ENCODE peak calls at places on chromosomes 3 and 15, in six cellular contexts. S is ovary, Z is GM23338, L is ascending aorta, G is heart left ventricle, M is EL. R is an unnamed sample.

GRCh38 chr15:88004379-88004778 is 252.2 kb downstream of the NTRK3 start:
- DNase-seq in S (no peak), L (no peak), M (no peak), G (no peak), Z (no peak), R (no peak)

GRCh38 chr15:57578288-57578900 is 13.3 kb upstream of the MYZAP start:
- DNase-seq in L (no peak), S (no peak), Z (no peak), M (no peak), G (no peak), R (no peak)

GRCh38 chr15:72222433-72222832 is 8.6 kb downstream of the PKM start:
- DNase-seq in M (peak), Z (no peak), S (no peak), G (peak), L (no peak), R (peak)

GRCh38 chr15:51199541-51199940 is 104.8 kb upstream of the TNFAIP8L3 start:
- DNase-seq in M (no peak), S (no peak), L (no peak), Z (no peak), G (no peak), R (no peak)

GRCh38 chr15:78925956-78926743 is 18.7 kb downstream of the CTSH start:
- DNase-seq in G (no peak), S (no peak), L (no peak), Z (peak), M (no peak), R (no peak)

GRCh38 chr15:81221449-81221848 is 24.8 kb downstream of the IL16 start:
- DNase-seq in G (no peak), Z (no peak), M (no peak), L (no peak), S (no peak), R (no peak)

GRCh38 chr3:10758304-10759037 is 57.6 kb upstream of the SLC6A11 start:
- DNase-seq in S (no peak), M (peak), Z (peak), G (peak), L (no peak), R (peak)

GRCh38 chr3:50154840-50155490 is at the start of gene SEMA3F:
- DNase-seq in M (peak), G (peak), Z (peak), S (peak), L (no peak), R (peak)

GRCh38 chr3:128262457-128262856 is 109.2 kb downstream of the EEFSEC start:
- DNase-seq in M (no peak), L (no peak), Z (no peak), G (no peak), S (no peak), R (no peak)

GRCh38 chr3:43770426-43771103 is 79.8 kb downstream of the ABHD5 start:
- DNase-seq in L (peak), M (peak), G (peak), S (peak), Z (no peak), R (peak)

GRCh38 chr15:22956980-22957264 is 23.2 kb downstream of the CYFIP1 start:
- DNase-seq in L (no peak), M (no peak), G (no peak), Z (no peak), S (no peak), R (no peak)

GRCh38 chr3:34152641-34153040 is 354.2 kb downstream of the PDCD6IP start:
- DNase-seq in G (no peak), M (no peak), L (no peak), S (no peak), Z (no peak), R (no peak)

GRCh38 chr3:123321806-123322205 is 120.1 kb downstream of the SEC22A start:
- DNase-seq in G (no peak), M (no peak), S (no peak), Z (no peak), L (no peak), R (no peak)

GRCh38 chr3:157126365-157126764 is 33.6 kb downstream of the CCNL1 start:
- DNase-seq in Z (no peak), G (no peak), S (no peak), L (no peak), M (no peak), R (no peak)

GRCh38 chr3:171001957-171002694 is 24.4 kb downstream of the SLC2A2 start:
- DNase-seq in S (no peak), L (no peak), M (peak), G (no peak), Z (no peak), R (peak)

GRCh38 chr3:89107461-89108035 is at the start of gene EPHA3:
- DNase-seq in Z (peak), S (peak), M (peak), L (no peak), G (peak), R (no peak)

GRCh38 chr3:147421184-147421912 is 12.2 kb downstream of the ZIC1 start:
- DNase-seq in G (no peak), Z (peak), S (no peak), L (no peak), M (peak), R (no peak)

GRCh38 chr3:72018339-72018984 is 233.5 kb upstream of the PROK2 start:
- DNase-seq in M (peak), G (no peak), L (no peak), Z (no peak), S (no peak), R (peak)

GRCh38 chr3:55198554-55198953 is 270.7 kb upstream of the LRTM1 start:
- DNase-seq in Z (no peak), S (no peak), G (no peak), L (no peak), M (peak), R (peak)

GRCh38 chr3:35648347-35648746 is 9.0 kb downstream of the ARPP21 start:
- DNase-seq in Z (no peak), M (no peak), S (no peak), L (no peak), G (no peak), R (no peak)

GRCh38 chr15:40064231-40064894 is 25.4 kb upstream of the SRP14 start:
- DNase-seq in Z (peak), L (no peak), M (peak), G (no peak), S (no peak), R (peak)

GRCh38 chr3:149534671-149535394 is 60.3 kb downstream of the TM4SF4 start:
- DNase-seq in S (no peak), G (no peak), M (peak), L (no peak), Z (no peak), R (no peak)

GRCh38 chr3:6679510-6679909 is 181.4 kb upstream of the GRM7 start:
- DNase-seq in L (no peak), Z (no peak), G (no peak), S (no peak), M (no peak), R (no peak)

GRCh38 chr15:69305204-69305931 is 6.7 kb downstream of the PAQR5 start:
- DNase-seq in Z (peak), L (no peak), S (no peak), M (peak), G (no peak), R (peak)

GRCh38 chr15:69140306-69140705 is 20.1 kb upstream of the GLCE start:
- DNase-seq in Z (no peak), M (no peak), L (no peak), S (no peak), G (no peak), R (no peak)

GRCh38 chr3:76958231-76958630 is 81.7 kb upstream of the ROBO2 start:
- DNase-seq in S (no peak), G (no peak), L (no peak), M (no peak), Z (no peak), R (no peak)

GRCh38 chr15:43872416-43873020 is 45.7 kb downstream of the WDR76 start:
- DNase-seq in Z (peak), L (no peak), M (peak), S (peak), G (peak), R (peak)

GRCh38 chr3:189355481-189356201 is 183.9 kb downstream of the TPRG1 start:
- DNase-seq in Z (peak), M (peak), S (no peak), L (no peak), G (no peak), R (no peak)

GRCh38 chr3:126053513-126053912 is 30.4 kb downstream of the SLC41A3 start:
- DNase-seq in L (no peak), G (no peak), Z (no peak), M (no peak), S (no peak), R (no peak)

GRCh38 chr3:195095704-195096036 is 175.3 kb downstream of the XXYLT1 start:
- DNase-seq in L (no peak), Z (no peak), G (no peak), M (no peak), S (no peak), R (peak)

GRCh38 chr15:73957276-73957675 is 31.0 kb downstream of the LOXL1 start:
- DNase-seq in Z (no peak), G (no peak), S (peak), L (no peak), M (no peak), R (peak)

GRCh38 chr3:129985113-129985512 is 10.6 kb downstream of the TRH start:
- DNase-seq in L (no peak), M (no peak), S (no peak), G (no peak), Z (no peak), R (no peak)

GRCh38 chr15:74956648-74957300 is at the start of gene RPP25:
- DNase-seq in S (peak), Z (peak), L (peak), G (peak), M (peak), R (peak)

GRCh38 chr15:48795901-48796300 is 15.0 kb downstream of the CEP152 start:
- DNase-seq in L (no peak), Z (no peak), S (no peak), G (no peak), M (no peak), R (no peak)

GRCh38 chr15:82139823-82140268 is 94.0 kb upstream of the MEX3B start:
- DNase-seq in Z (peak), M (peak), G (no peak), L (no peak), S (no peak), R (peak)

GRCh38 chr3:128548011-128548410 is 55.0 kb upstream of the GATA2 start:
- DNase-seq in G (no peak), S (no peak), M (no peak), L (no peak), Z (no peak), R (no peak)